ENCODE peak calls at places on chromosome 1, in nine cellular contexts. One of them, this sample, is unnamed.

GRCh38 chr1:5198328-5198727 is 543.9 kb downstream of the AJAP1 start:
- DNase-seq in neuronal stem cell: no peak
- DNase-seq in left cardiac atrium: no peak
- DNase-seq in suprapubic skin: no peak
- DNase-seq in NCI-H1092: no peak
- DNase-seq in body of pancreas: no peak
- DNase-seq in brain microvascular endothelial cell: no peak
- DNase-seq in GM23248: no peak
- DNase-seq in foreskin fibroblast: no peak
- DNase-seq in this sample: no peak

GRCh38 chr1:108717774-108718316 is 5.1 kb downstream of the FNDC7 start:
- DNase-seq in neuronal stem cell: no peak
- DNase-seq in left cardiac atrium: no peak
- DNase-seq in suprapubic skin: no peak
- DNase-seq in NCI-H1092: no peak
- DNase-seq in body of pancreas: no peak
- DNase-seq in brain microvascular endothelial cell: no peak
- DNase-seq in GM23248: no peak
- DNase-seq in foreskin fibroblast: no peak
- DNase-seq in this sample: no peak

GRCh38 chr1:16163882-16164820 is 8.3 kb upstream of the EPHA2 start:
- DNase-seq in neuronal stem cell: no peak
- DNase-seq in left cardiac atrium: no peak
- DNase-seq in suprapubic skin: no peak
- DNase-seq in NCI-H1092: peak
- DNase-seq in body of pancreas: no peak
- DNase-seq in brain microvascular endothelial cell: peak
- DNase-seq in GM23248: peak
- DNase-seq in foreskin fibroblast: peak
- DNase-seq in this sample: no peak

GRCh38 chr1:200837931-200838571 is 34.7 kb upstream of the GPR25 start:
- DNase-seq in neuronal stem cell: no peak
- DNase-seq in left cardiac atrium: no peak
- DNase-seq in suprapubic skin: no peak
- DNase-seq in NCI-H1092: no peak
- DNase-seq in body of pancreas: no peak
- DNase-seq in brain microvascular endothelial cell: no peak
- DNase-seq in GM23248: peak
- DNase-seq in foreskin fibroblast: peak
- DNase-seq in this sample: peak

GRCh38 chr1:86052948-86053698 is 103.4 kb downstream of the COL24A1 start:
- DNase-seq in neuronal stem cell: no peak
- DNase-seq in left cardiac atrium: no peak
- DNase-seq in suprapubic skin: no peak
- DNase-seq in NCI-H1092: no peak
- DNase-seq in body of pancreas: no peak
- DNase-seq in brain microvascular endothelial cell: no peak
- DNase-seq in GM23248: no peak
- DNase-seq in foreskin fibroblast: no peak
- DNase-seq in this sample: no peak

GRCh38 chr1:205994342-205994741 is 8.9 kb downstream of the RAB7B start:
- DNase-seq in neuronal stem cell: no peak
- DNase-seq in left cardiac atrium: no peak
- DNase-seq in suprapubic skin: peak
- DNase-seq in NCI-H1092: no peak
- DNase-seq in body of pancreas: no peak
- DNase-seq in brain microvascular endothelial cell: no peak
- DNase-seq in GM23248: no peak
- DNase-seq in foreskin fibroblast: no peak
- DNase-seq in this sample: no peak

GRCh38 chr1:200628223-200628868 is 7.8 kb upstream of the KIF14 start:
- DNase-seq in neuronal stem cell: no peak
- DNase-seq in left cardiac atrium: no peak
- DNase-seq in suprapubic skin: no peak
- DNase-seq in NCI-H1092: no peak
- DNase-seq in body of pancreas: no peak
- DNase-seq in brain microvascular endothelial cell: no peak
- DNase-seq in GM23248: no peak
- DNase-seq in foreskin fibroblast: no peak
- DNase-seq in this sample: no peak

GRCh38 chr1:66769512-66770229 is 17.4 kb downstream of the DYNLT5 start:
- DNase-seq in neuronal stem cell: no peak
- DNase-seq in left cardiac atrium: no peak
- DNase-seq in suprapubic skin: no peak
- DNase-seq in NCI-H1092: no peak
- DNase-seq in body of pancreas: no peak
- DNase-seq in brain microvascular endothelial cell: no peak
- DNase-seq in GM23248: no peak
- DNase-seq in foreskin fibroblast: no peak
- DNase-seq in this sample: no peak

GRCh38 chr1:167064622-167065021 is 25.6 kb downstream of the GPA33 start:
- DNase-seq in neuronal stem cell: no peak
- DNase-seq in left cardiac atrium: no peak
- DNase-seq in suprapubic skin: no peak
- DNase-seq in NCI-H1092: no peak
- DNase-seq in body of pancreas: no peak
- DNase-seq in brain microvascular endothelial cell: no peak
- DNase-seq in GM23248: no peak
- DNase-seq in foreskin fibroblast: no peak
- DNase-seq in this sample: no peak

GRCh38 chr1:27071049-27071416 is 58.4 kb upstream of the TENT5B start:
- DNase-seq in neuronal stem cell: peak
- DNase-seq in left cardiac atrium: no peak
- DNase-seq in suprapubic skin: no peak
- DNase-seq in NCI-H1092: peak
- DNase-seq in body of pancreas: no peak
- DNase-seq in brain microvascular endothelial cell: peak
- DNase-seq in GM23248: peak
- DNase-seq in foreskin fibroblast: peak
- DNase-seq in this sample: no peak

GRCh38 chr1:90189889-90190288 is 195.0 kb downstream of the ZNF326 start:
- DNase-seq in neuronal stem cell: no peak
- DNase-seq in left cardiac atrium: no peak
- DNase-seq in suprapubic skin: no peak
- DNase-seq in NCI-H1092: no peak
- DNase-seq in body of pancreas: no peak
- DNase-seq in brain microvascular endothelial cell: no peak
- DNase-seq in GM23248: no peak
- DNase-seq in foreskin fibroblast: no peak
- DNase-seq in this sample: no peak

GRCh38 chr1:205950826-205951549 is 7.7 kb upstream of the SLC26A9 start:
- DNase-seq in neuronal stem cell: no peak
- DNase-seq in left cardiac atrium: no peak
- DNase-seq in suprapubic skin: no peak
- DNase-seq in NCI-H1092: no peak
- DNase-seq in body of pancreas: no peak
- DNase-seq in brain microvascular endothelial cell: peak
- DNase-seq in GM23248: peak
- DNase-seq in foreskin fibroblast: peak
- DNase-seq in this sample: no peak

GRCh38 chr1:237873487-237873927 is 17.2 kb downstream of the ZP4 start:
- DNase-seq in neuronal stem cell: no peak
- DNase-seq in left cardiac atrium: no peak
- DNase-seq in suprapubic skin: no peak
- DNase-seq in NCI-H1092: no peak
- DNase-seq in body of pancreas: no peak
- DNase-seq in brain microvascular endothelial cell: peak
- DNase-seq in GM23248: peak
- DNase-seq in foreskin fibroblast: peak
- DNase-seq in this sample: peak

GRCh38 chr1:7400566-7400965 is 370.5 kb upstream of the VAMP3 start:
- DNase-seq in neuronal stem cell: no peak
- DNase-seq in left cardiac atrium: no peak
- DNase-seq in suprapubic skin: peak
- DNase-seq in NCI-H1092: no peak
- DNase-seq in body of pancreas: no peak
- DNase-seq in brain microvascular endothelial cell: no peak
- DNase-seq in GM23248: no peak
- DNase-seq in foreskin fibroblast: no peak
- DNase-seq in this sample: no peak